ENCODE peak calls at places on chromosomes 16 and 17, in four cellular contexts. H, C, L and N are unnamed samples.

GRCh38 chr17:73691321-73691766 is 47.1 kb upstream of the SDK2 start:
- DNase-seq in H (no peak), C (no peak), L (no peak), N (no peak)

GRCh38 chr17:61468263-61468907 is 16.2 kb downstream of the TBX4 start:
- DNase-seq in H (no peak), C (no peak), L (no peak), N (no peak)

GRCh38 chr17:38550661-38551060 is 55.1 kb downstream of the SRCIN1 start:
- DNase-seq in H (peak), C (no peak), L (peak), N (no peak)

GRCh38 chr16:2075631-2076030 is 27.8 kb downstream of the TSC2 start:
- DNase-seq in H (no peak), C (no peak), L (no peak), N (no peak)

GRCh38 chr17:8829036-8829941 is 30.1 kb upstream of the MFSD6L start:
- DNase-seq in H (no peak), C (no peak), L (no peak), N (no peak)

GRCh38 chr17:56624947-56625346 is 31.4 kb downstream of the NOG start:
- DNase-seq in H (no peak), C (no peak), L (no peak), N (no peak)

GRCh38 chr17:73285916-73286862 is 24.5 kb upstream of the CPSF4L start:
- DNase-seq in H (no peak), C (no peak), L (no peak), N (no peak)

GRCh38 chr17:77455878-77456234 is 315.1 kb downstream of the SEC14L1 start:
- DNase-seq in H (no peak), C (no peak), L (no peak), N (no peak)

GRCh38 chr17:35161281-35161761 is 13.7 kb downstream of the UNC45B start:
- DNase-seq in H (no peak), C (no peak), L (no peak), N (no peak)

GRCh38 chr16:9238346-9238745 is 146.9 kb downstream of the HAPSTR1 start:
- DNase-seq in H (no peak), C (no peak), L (no peak), N (no peak)

GRCh38 chr16:26598061-26598460 is 468.7 kb upstream of the C16orf82 start:
- DNase-seq in H (no peak), C (no peak), L (no peak), N (no peak)

GRCh38 chr17:48177816-48178215 is 70.2 kb downstream of the SNX11 start:
- DNase-seq in H (no peak), C (no peak), L (peak), N (no peak)

GRCh38 chr16:85250609-85251223 is 138.4 kb upstream of the CIBAR2 start:
- DNase-seq in H (no peak), C (no peak), L (no peak), N (no peak)

GRCh38 chr16:51818342-51818944 is 667.4 kb upstream of the SALL1 start:
- DNase-seq in H (peak), C (peak), L (peak), N (peak)

GRCh38 chr16:73054131-73054496 is 6.2 kb upstream of the ZFHX3 start:
- DNase-seq in H (no peak), C (no peak), L (no peak), N (no peak)

GRCh38 chr17:41417576-41418015 is 6.8 kb downstream of the KRT37 start:
- DNase-seq in H (no peak), C (peak), L (no peak), N (peak)

GRCh38 chr16:24850289-24850931 is 4.6 kb downstream of the SLC5A11 start:
- DNase-seq in H (peak), C (no peak), L (no peak), N (no peak)

GRCh38 chr17:26818736-26819135 is 475.2 kb upstream of the WSB1 start:
- DNase-seq in H (no peak), C (no peak), L (no peak), N (no peak)

GRCh38 chr16:50861926-50862325 is 120.0 kb downstream of the CYLD start:
- DNase-seq in H (peak), C (no peak), L (no peak), N (no peak)

GRCh38 chr16:14399397-14400284 is 230.4 kb downstream of the PARN start:
- DNase-seq in H (peak), C (peak), L (no peak), N (no peak)

GRCh38 chr17:43766413-43767052 is 7.9 kb upstream of the SOST start:
- DNase-seq in H (peak), C (peak), L (peak), N (no peak)

GRCh38 chr17:40936437-40936971 is 942 bp downstream of the KRT23 start:
- DNase-seq in H (no peak), C (peak), L (no peak), N (no peak)

GRCh38 chr16:9860876-9861275 is 321.4 kb downstream of the GRIN2A start:
- DNase-seq in H (no peak), C (no peak), L (no peak), N (no peak)

GRCh38 chr17:45345246-45345553 is 28.4 kb upstream of the MAP3K14 start:
- DNase-seq in H (no peak), C (no peak), L (no peak), N (no peak)

GRCh38 chr16:48126801-48127644 is 28.8 kb downstream of the ABCC12 start:
- DNase-seq in H (peak), C (no peak), L (peak), N (no peak)

GRCh38 chr16:25135239-25135878 is 23.8 kb downstream of the LCMT1 start:
- DNase-seq in H (peak), C (no peak), L (no peak), N (no peak)

GRCh38 chr16:31177136-31177535 is 2.8 kb upstream of the FUS start:
- DNase-seq in H (peak), C (no peak), L (no peak), N (no peak)

GRCh38 chr16:49052846-49053245 is 228.8 kb downstream of the CBLN1 start:
- DNase-seq in H (no peak), C (no peak), L (no peak), N (no peak)

GRCh38 chr16:50306287-50306686 is 39.9 kb downstream of the ADCY7 start:
- DNase-seq in H (no peak), C (no peak), L (no peak), N (no peak)

GRCh38 chr16:695355-696089 is 5.3 kb upstream of the WDR24 start:
- DNase-seq in H (no peak), C (peak), L (peak), N (no peak)

GRCh38 chr16:69909760-69910159 is 41.4 kb upstream of the CLEC18A start:
- DNase-seq in H (no peak), C (no peak), L (no peak), N (no peak)

GRCh38 chr17:32265896-32266388 is 310 bp downstream of the RHBDL3 start:
- DNase-seq in H (no peak), C (no peak), L (no peak), N (no peak)

GRCh38 chr16:68978303-68978954 is 127.0 kb upstream of the HAS3 start:
- DNase-seq in H (no peak), C (no peak), L (no peak), N (no peak)

DNA sequence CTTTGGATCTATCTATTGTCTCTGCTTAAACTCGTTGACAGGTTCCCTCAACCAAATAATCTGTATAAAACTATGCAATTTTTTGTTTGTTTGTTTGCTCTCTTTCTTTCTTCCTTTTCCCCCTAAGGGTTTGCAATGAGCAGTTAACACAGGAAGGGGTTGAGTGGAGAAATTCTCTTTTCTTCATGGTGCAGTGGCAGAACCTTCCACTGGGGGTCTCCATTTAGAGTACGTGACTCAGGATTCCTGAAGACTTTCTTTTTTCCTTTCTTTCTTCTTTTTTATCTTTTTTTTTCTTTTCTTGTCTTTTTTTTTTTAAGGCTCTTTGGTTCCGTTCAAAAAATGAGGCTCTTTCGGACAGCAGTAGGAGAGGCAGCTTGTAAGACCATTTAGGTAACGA is 19.5 kb upstream of the RBFOX1 start:
- DNase-seq in H (no peak), C (peak), L (no peak), N (no peak)
- TF ChIP-seq CTCF in H (no peak), C (peak), L (no peak), N (peak)

DNA sequence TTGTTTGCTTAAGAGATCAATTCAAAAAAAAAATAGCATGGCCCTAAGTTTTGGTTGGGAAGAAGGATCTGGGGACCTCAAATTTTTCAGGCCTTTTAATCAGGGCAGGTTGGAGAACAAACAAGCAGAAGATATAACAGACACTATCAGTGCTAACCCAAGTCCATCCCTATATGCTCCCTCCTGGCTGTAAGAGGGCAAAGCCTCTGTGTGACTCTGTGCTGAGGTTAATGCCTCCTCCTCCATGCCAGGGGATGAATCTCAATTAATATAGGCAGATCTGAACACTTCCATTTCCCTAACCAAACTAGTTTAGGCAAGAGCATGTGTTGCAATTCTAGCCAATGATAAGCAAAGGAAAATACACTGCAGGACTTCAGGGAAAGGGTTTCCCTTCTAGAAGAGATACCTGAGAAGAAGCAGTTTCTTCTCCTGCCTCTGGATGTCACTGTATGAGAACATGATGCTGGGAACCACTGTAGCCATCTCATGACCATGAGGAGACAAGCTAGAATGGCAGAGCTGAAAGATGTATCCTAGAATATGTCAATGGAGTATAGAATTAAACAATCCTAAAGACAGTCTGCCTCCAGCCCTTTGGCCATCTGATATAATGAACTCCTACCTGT is 76.0 kb downstream of the CHD9NB start:
- DNase-seq in H (peak), C (peak), L (no peak), N (no peak)
- TF ChIP-seq CTCF in H (peak), C (peak), L (no peak), N (peak)

DNA sequence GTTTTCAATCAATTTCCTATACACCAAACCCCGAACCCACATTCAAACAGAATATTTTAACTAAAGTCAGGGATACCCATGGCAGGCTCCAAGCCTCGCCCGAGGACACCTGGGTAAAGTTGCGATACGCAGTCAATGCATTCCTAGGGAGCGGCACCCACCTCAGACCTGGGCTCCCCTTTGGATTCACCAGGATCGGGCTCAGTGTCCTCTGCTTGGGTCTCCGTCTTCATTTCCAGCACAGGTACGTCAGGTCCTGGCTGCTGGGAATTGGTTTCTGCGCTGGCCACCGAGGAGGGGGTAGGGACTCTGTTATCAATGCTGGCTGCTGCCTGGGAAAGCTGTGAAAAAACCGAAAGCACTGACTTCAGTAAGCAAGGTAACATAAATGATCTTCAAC is 51.7 kb upstream of the TRAP1 start:
- DNase-seq in H (no peak), C (no peak), L (no peak), N (no peak)
- TF ChIP-seq CTCF in H (no peak), C (no peak), L (no peak), N (no peak)

GRCh38 chr17:7204335-7204734 is 15.3 kb downstream of the DLG4 start:
- DNase-seq in H (no peak), C (no peak), L (no peak), N (no peak)
- TF ChIP-seq CTCF in H (no peak), C (no peak), L (no peak), N (no peak)

GRCh38 chr17:737561-738113 is 5.2 kb downstream of the TLCD3A start:
- DNase-seq in H (no peak), C (no peak), L (no peak), N (no peak)

GRCh38 chr17:732788-733720 is 658 bp downstream of the TLCD3A start:
- DNase-seq in H (peak), C (peak), L (peak), N (no peak)

GRCh38 chr17:733743-734142 is 1.3 kb downstream of the TLCD3A start:
- DNase-seq in H (no peak), C (no peak), L (no peak), N (no peak)

GRCh38 chr17:728911-729310 is 3.5 kb upstream of the TLCD3A start:
- DNase-seq in H (no peak), C (no peak), L (no peak), N (no peak)

DNA sequence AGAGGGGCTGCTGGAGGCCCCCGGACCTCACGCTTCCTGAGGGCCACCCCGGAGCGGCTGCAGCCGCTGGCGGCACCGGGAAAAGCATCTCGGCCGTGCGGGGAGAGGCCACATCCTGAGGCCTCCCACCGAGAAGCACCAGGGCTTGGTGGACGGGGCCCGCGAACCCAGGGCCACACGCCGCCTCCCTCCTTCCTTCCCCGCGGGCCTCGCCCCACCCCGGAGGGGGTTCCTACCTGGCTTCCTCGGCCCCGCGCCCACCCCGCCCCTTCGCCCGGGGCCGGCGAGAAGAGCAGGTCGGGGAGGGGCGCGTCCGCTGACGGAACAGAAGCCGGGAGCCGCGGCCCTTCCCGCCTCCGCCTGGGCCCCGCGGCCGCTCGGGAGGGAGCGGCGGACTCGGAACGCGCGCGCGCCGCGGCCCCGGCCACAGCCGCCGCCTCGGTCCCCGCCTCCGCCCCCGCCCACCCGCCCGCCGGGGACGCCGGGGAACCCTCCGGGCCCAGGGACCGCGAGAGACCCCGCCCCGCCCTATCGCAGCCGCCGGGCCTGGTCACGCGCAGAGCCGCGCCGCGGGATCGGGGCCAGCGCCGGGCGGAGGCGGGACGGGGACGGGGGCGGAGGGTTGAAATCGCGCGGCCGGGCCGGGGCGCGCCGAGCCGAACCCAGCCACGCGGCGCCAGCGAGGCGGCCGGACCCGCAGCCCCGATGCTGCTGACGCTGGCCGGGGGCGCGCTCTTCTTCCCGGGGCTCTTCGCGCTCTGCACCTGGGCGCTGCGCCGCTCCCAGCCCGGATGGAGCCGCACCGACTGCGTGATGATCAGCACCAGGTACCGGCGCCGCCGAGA is at the start of gene TLCD3A:
- DNase-seq in H (peak), C (peak), L (peak), N (peak)
- TF ChIP-seq CTCF in H (no peak), C (no peak), L (no peak), N (no peak)

GRCh38 chr17:66720567-66720966 is 114.3 kb upstream of the CACNG5 start:
- DNase-seq in H (no peak), C (no peak), L (no peak), N (no peak)

GRCh38 chr17:66716236-66717026 is 118.5 kb upstream of the CACNG5 start:
- DNase-seq in H (no peak), C (no peak), L (no peak), N (no peak)

GRCh38 chr17:66715745-66716156 is 119.2 kb upstream of the CACNG5 start:
- DNase-seq in H (peak), C (peak), L (no peak), N (no peak)

GRCh38 chr17:66717680-66718079 is 117.2 kb upstream of the CACNG5 start:
- DNase-seq in H (no peak), C (no peak), L (peak), N (no peak)

DNA sequence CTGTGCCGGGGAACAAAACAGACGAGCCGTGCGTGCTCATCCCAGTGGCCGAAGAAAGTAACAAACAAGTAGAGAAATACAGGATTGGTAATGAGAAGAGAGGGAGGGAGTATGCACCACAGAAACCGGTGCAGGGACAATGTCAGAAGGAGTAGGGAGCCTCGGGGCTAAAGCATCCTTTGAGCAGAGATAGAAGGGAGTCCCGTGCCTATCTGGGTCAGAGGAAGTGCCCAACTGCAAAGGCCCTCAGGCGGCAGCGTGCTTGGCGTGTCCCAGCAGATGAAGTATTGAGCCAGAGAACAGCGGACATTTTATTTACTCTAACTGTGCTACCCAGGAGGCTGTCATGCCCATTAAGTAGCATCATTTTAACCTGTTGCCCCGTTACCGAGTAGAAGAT is 114.9 kb upstream of the CACNG5 start:
- DNase-seq in H (no peak), C (no peak), L (no peak), N (no peak)
- TF ChIP-seq CTCF in H (no peak), C (no peak), L (no peak), N (no peak)

GRCh38 chr17:80859004-80859941 is 132.4 kb upstream of the CHMP6 start:
- DNase-seq in H (peak), C (no peak), L (peak), N (no peak)
- TF ChIP-seq CTCF in H (peak), C (peak), L (no peak), N (no peak)

DNA sequence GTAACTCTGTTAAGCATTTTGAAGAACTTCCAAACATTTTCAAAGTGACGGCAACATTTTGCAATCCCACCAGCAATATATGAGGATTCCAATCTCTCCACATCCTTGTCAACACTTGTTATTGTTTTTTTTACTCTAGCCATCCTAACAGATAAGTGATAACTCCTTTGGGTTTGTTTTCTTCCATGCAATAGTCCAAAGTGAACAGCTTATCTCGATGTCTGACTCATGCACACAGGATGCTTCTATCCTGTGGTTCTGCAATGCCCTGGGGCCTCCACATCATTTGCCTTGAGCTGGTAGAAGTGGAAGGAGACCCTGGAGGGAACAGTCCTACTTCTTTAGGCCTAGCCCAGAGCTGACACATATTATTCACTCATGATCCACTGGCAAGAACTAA is 13.0 kb downstream of the TLE7 start:
- DNase-seq in H (no peak), C (no peak), L (no peak), N (no peak)
- TF ChIP-seq CTCF in H (no peak), C (no peak), L (no peak), N (no peak)

GRCh38 chr17:80891096-80892018 is 100.3 kb upstream of the CHMP6 start:
- DNase-seq in H (peak), C (no peak), L (no peak), N (no peak)
- TF ChIP-seq CTCF in H (no peak), C (no peak), L (no peak), N (no peak)